ENCODE peak calls at places on chromosome 12, in six cellular contexts. P, B, Y, V, H and S are unnamed samples.

GRCh38 chr12:123062682-123063426 is 82.4 kb downstream of the ARL6IP4 start:
- DNase-seq in P (peak), B (no peak), Y (no peak), V (peak), H (peak), S (peak)

GRCh38 chr12:51524386-51524901 is 66.6 kb upstream of the SCN8A start:
- DNase-seq in P (no peak), B (no peak), Y (no peak), V (no peak), H (no peak), S (peak)

GRCh38 chr12:49131051-49131972 is at the start of gene TUBA1B:
- DNase-seq in P (peak), B (peak), Y (peak), V (no peak), H (peak), S (peak)

GRCh38 chr12:94208433-94208921 is 60.1 kb downstream of the PLXNC1 start:
- DNase-seq in P (no peak), B (no peak), Y (no peak), V (no peak), H (peak), S (no peak)

GRCh38 chr12:119343130-119343529 is 8.6 kb downstream of the CCDC60 start:
- DNase-seq in P (no peak), B (no peak), Y (no peak), V (no peak), H (no peak), S (no peak)

GRCh38 chr12:123131879-123132402 is 18.9 kb downstream of the PITPNM2 start:
- DNase-seq in P (no peak), B (no peak), Y (no peak), V (no peak), H (peak), S (no peak)

GRCh38 chr12:48106574-48107251 is 834 bp upstream of the SENP1 start:
- DNase-seq in P (no peak), B (no peak), Y (no peak), V (no peak), H (peak), S (no peak)

GRCh38 chr12:27521066-27521465 is 2.9 kb upstream of the PPFIBP1 start:
- DNase-seq in P (peak), B (no peak), Y (no peak), V (no peak), H (no peak), S (no peak)

GRCh38 chr12:105927553-105927952 is 211.2 kb downstream of the NUAK1 start:
- DNase-seq in P (no peak), B (no peak), Y (no peak), V (no peak), H (no peak), S (no peak)

GRCh38 chr12:76201758-76202157 is 117.3 kb upstream of the NAP1L1 start:
- DNase-seq in P (peak), B (no peak), Y (no peak), V (no peak), H (no peak), S (no peak)

GRCh38 chr12:123532808-123533649 is 490 bp downstream of the RILPL1 start:
- DNase-seq in P (peak), B (no peak), Y (peak), V (no peak), H (peak), S (peak)

GRCh38 chr12:120539303-120539702 is 5.1 kb downstream of the RNF10 start:
- DNase-seq in P (peak), B (no peak), Y (no peak), V (no peak), H (no peak), S (no peak)

GRCh38 chr12:56046027-56046780 is 4.5 kb downstream of the RPS26 start:
- DNase-seq in P (no peak), B (no peak), Y (no peak), V (no peak), H (no peak), S (no peak)